ENCODE peak calls at places on chromosomes 12 and 14, in nine cellular contexts. R is cardiac muscle cell, U is A673, D is left lung, W is heart right ventricle, Q is testis, E is tibial artery, N is uterus, Z is body of pancreas. M is an unnamed sample. For H3K4me1, the result is how much of the 10 kb centered on the place peaks cover.

GRCh38 chr12:69415471-69416275 is 54.5 kb upstream of the FRS2 start:
- DNase-seq in R (peak), U (peak), D (peak), W (peak), Q (peak), E (peak), N (peak), Z (peak), M (peak)

GRCh38 chr12:7431993-7432685 is 11.8 kb downstream of the CD163L1 start:
- DNase-seq in R (no peak), U (no peak), D (no peak), W (no peak), Q (no peak), E (no peak), N (no peak), Z (no peak), M (no peak)

GRCh38 chr12:14952295-14952995 is 9.0 kb downstream of the ARHGDIB start:
- DNase-seq in R (peak), U (peak), D (no peak), W (peak), Q (no peak), E (no peak), N (no peak), Z (no peak), M (no peak)

GRCh38 chr12:68579254-68579653 is 31.4 kb upstream of the RAP1B start:
- DNase-seq in R (no peak), U (no peak), D (no peak), W (no peak), Q (no peak), E (no peak), N (no peak), Z (no peak), M (no peak)

GRCh38 chr12:95959107-95959506 is 16.0 kb downstream of the AMDHD1 start:
- DNase-seq in R (peak), U (peak), D (no peak), W (no peak), Q (no peak), E (no peak), N (no peak), Z (no peak), M (no peak)

GRCh38 chr14:65287264-65288131 is 125.0 kb upstream of the FUT8 start:
- DNase-seq in R (no peak), U (no peak), D (peak), W (no peak), Q (no peak), E (no peak), N (no peak), Z (no peak), M (no peak)

GRCh38 chr12:96047621-96048211 is 12.3 kb upstream of the LTA4H start:
- DNase-seq in R (peak), U (no peak), D (peak), W (no peak), Q (no peak), E (no peak), N (no peak), Z (peak), M (no peak)

GRCh38 chr14:65351493-65352224 is 60.9 kb upstream of the FUT8 start:
- DNase-seq in R (no peak), U (no peak), D (no peak), W (no peak), Q (no peak), E (no peak), N (no peak), Z (no peak), M (no peak)

GRCh38 chr14:76581592-76581991 is 179.7 kb upstream of the VASH1 start:
- DNase-seq in R (no peak), U (no peak), D (no peak), W (no peak), Q (no peak), E (no peak), N (no peak), Z (no peak), M (no peak)

GRCh38 chr12:6216581-6216980 is 16.4 kb downstream of the CD9 start:
- DNase-seq in R (no peak), U (no peak), D (no peak), W (no peak), Q (no peak), E (no peak), N (no peak), Z (no peak), M (no peak)
- H3K4me1 ChIP-seq in R (under half), U (under half), D (half or more), W (under half), Q (under half), E (under half), N (under half), Z (under half), M (under half)

DNA sequence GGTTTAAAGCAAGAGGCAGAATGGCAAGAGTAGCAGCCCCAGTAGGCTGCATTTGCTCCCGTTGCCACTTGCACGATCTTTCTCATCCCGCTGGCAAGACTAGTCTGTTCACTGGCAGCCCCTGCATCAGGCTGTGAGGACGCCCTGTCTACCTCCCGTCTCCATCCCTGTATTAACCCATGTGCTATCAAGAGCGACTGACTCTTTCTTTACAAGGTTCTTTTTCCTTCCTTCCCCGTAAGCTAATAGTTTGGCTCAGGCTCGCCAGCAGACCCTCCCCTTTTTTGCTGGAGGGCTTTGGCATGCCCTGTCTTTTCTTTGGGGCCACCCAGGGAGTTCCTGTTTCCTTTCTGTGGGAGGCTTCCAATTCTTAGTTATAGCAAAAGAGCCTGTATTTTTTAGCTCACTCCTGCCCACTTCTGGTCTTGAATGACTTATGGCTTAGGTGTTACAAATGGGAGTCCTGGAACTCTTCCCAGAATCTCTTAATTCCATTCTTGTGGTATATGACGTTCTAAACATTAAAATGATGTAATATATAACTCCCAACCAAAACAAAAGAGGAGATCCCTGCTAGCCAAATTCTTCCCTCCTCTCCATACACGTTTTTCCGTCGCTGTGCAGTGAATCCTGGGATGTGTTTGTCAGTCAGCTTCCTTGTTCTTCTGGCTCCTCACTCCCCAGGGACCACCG is 149.0 kb downstream of the PRKCH start:
- DNase-seq in R (peak), U (peak), D (no peak), W (peak), Q (no peak), E (no peak), N (no peak), Z (no peak), M (no peak)
- H3K4me3 ChIP-seq in R (no peak), U (peak), D (no peak), W (no peak), Q (no peak), E (peak), N (no peak), Z (no peak), M (no peak)

GRCh38 chr14:103520269-103520656 is 2.4 kb downstream of the CKB start:
- DNase-seq in R (no peak), U (no peak), D (peak), W (no peak), Q (no peak), E (no peak), N (no peak), Z (no peak), M (peak)
- H3K27ac ChIP-seq in R (no peak), U (peak), D (no peak), W (peak), Q (peak), E (peak), N (peak), Z (peak), M (no peak)

GRCh38 chr14:52922059-52922458 is 28.8 kb downstream of the FERMT2 start:
- DNase-seq in R (no peak), U (no peak), D (no peak), W (no peak), Q (no peak), E (no peak), N (no peak), Z (no peak), M (no peak)
- H3K4me1 ChIP-seq in R (under half), U (half or more), D (half or more), W (under half), Q (under half), E (under half), N (under half), Z (under half), M (under half)

DNA sequence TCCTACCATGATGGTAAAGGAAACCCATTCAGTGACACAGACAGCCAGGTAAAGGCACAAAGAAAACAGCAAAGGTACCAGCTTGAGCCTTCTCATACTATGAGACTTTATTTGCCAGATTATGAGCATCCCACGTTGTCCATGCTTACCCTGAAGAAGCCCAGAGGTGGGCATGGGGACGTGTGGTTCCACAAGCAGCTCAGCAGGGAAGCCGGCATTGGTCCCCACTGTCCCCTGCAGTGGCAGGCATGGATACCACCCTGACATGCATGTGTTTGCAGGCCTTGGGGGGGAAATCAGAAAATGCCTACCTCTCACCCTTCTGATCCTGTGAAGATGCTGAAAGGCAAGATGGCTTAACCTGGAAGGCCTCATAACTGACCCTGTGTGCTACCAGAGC is 183.1 kb downstream of the PIWIL1 start:
- DNase-seq in R (no peak), U (no peak), D (no peak), W (no peak), Q (no peak), E (no peak), N (no peak), Z (no peak), M (no peak)
- H3K4me3 ChIP-seq in R (no peak), U (no peak), D (no peak), W (no peak), Q (no peak), E (no peak), N (no peak), Z (no peak), M (no peak)